ENCODE peak calls at places on chromosomes 3 and 15, in eight cellular contexts. U is AG09319; B is hippocampal formation; F is fibroblast of lung; G is cardiac fibroblast; E is breast epithelium; R is stimulated activated CD4-positive, alpha-beta T cell treated with anti-CD3 and anti-CD28 coated beads, Interleukin-4, amount 100 ng/mL, for 4 hours; O is DMS153. C is an unnamed sample.

GRCh38 chr15:74258456-74259323 is 22.6 kb downstream of the CCDC33 start:
- DNase-seq in U (no peak), B (no peak), F (no peak), G (no peak), E (no peak), R (no peak), O (no peak), C (no peak)

GRCh38 chr15:92149029-92149428 is 244.7 kb upstream of the ST8SIA2 start:
- DNase-seq in U (peak), B (no peak), F (no peak), G (no peak), E (no peak), R (no peak), O (no peak), C (no peak)

GRCh38 chr3:110180733-110181132 is 843.4 kb upstream of the DPPA4 start:
- DNase-seq in U (peak), B (peak), F (peak), G (peak), E (no peak), R (no peak), O (no peak), C (no peak)

GRCh38 chr3:98809561-98809960 is 46.4 kb downstream of the ST3GAL6 start:
- DNase-seq in U (no peak), B (no peak), F (no peak), G (peak), E (no peak), R (no peak), O (no peak), C (no peak)

GRCh38 chr15:99427210-99427609 is 138.6 kb upstream of the MEF2A start:
- DNase-seq in U (no peak), B (no peak), F (no peak), G (no peak), E (peak), R (no peak), O (no peak), C (no peak)

GRCh38 chr3:58630081-58630709 is 36.4 kb downstream of the FAM3D start:
- DNase-seq in U (peak), B (peak), F (peak), G (peak), E (peak), R (peak), O (no peak), C (no peak)

GRCh38 chr3:126999383-126999782 is 16.5 kb downstream of the PLXNA1 start:
- DNase-seq in U (no peak), B (peak), F (no peak), G (no peak), E (no peak), R (no peak), O (no peak), C (no peak)

GRCh38 chr3:177379045-177379444 is 181.8 kb upstream of the TBL1XR1 start:
- DNase-seq in U (no peak), B (no peak), F (no peak), G (no peak), E (no peak), R (no peak), O (no peak), C (no peak)

GRCh38 chr3:46692566-46692983 is 904 bp downstream of the ALS2CL start:
- DNase-seq in U (no peak), B (no peak), F (no peak), G (no peak), E (peak), R (no peak), O (no peak), C (no peak)

C was measured in SK-N-MC.